ENCODE peak calls at places on chromosomes 2 and 18, in seven cellular contexts. J is neuronal stem cell, U is Peyer's patch, G is IMR-90, Q is ovary, N is body of pancreas, V is endothelial cell of umbilical vein. S is an unnamed sample.

GRCh38 chr2:137943948-137944347 is 20.3 kb upstream of the HNMT start:
- DNase-seq in Q (no peak), U (no peak), J (no peak), G (no peak), N (no peak), V (no peak), S (no peak)

GRCh38 chr18:13579874-13580273 is 146.5 kb downstream of the FAM210A start:
- DNase-seq in U (no peak), Q (no peak), V (no peak), G (no peak), J (no peak), N (no peak), S (no peak)

GRCh38 chr18:48060947-48061346 is 130.5 kb upstream of the SMAD2 start:
- DNase-seq in U (no peak), J (no peak), V (no peak), Q (no peak), N (no peak), G (no peak), S (no peak)

GRCh38 chr2:218961651-218962570 is 2.4 kb downstream of the CDK5R2 start:
- DNase-seq in U (no peak), N (no peak), Q (no peak), V (no peak), G (no peak), J (no peak), S (no peak)

GRCh38 chr2:8457620-8458255 is 224.1 kb upstream of the ID2 start:
- DNase-seq in U (peak; percentile 74), V (no peak), G (no peak), N (peak; percentile 53), Q (no peak), J (no peak), S (no peak)

GRCh38 chr18:57107141-57107832 is 39.6 kb upstream of the BOD1L2 start:
- DNase-seq in J (peak; percentile 48), Q (no peak), V (peak; percentile 48), N (no peak), U (no peak), G (peak; percentile 43), S (no peak)

GRCh38 chr2:119338826-119339561 is 27.6 kb downstream of the C2orf76 start:
- DNase-seq in J (no peak), G (no peak), V (no peak), N (no peak), Q (no peak), U (peak; percentile 83), S (no peak)

GRCh38 chr2:178859760-178860159 is 52.5 kb upstream of the TTN start:
- DNase-seq in Q (no peak), N (no peak), J (no peak), U (no peak), V (no peak), G (no peak), S (no peak)

GRCh38 chr2:226898925-226899324 is 63.1 kb downstream of the RHBDD1 start:
- DNase-seq in U (no peak), N (no peak), G (no peak), V (no peak), J (no peak), Q (no peak), S (no peak)

GRCh38 chr2:39772086-39772811 is 6.8 kb downstream of the THUMPD2 start:
- DNase-seq in V (peak; percentile 23), Q (no peak), U (no peak), N (no peak), G (peak; percentile 79), J (no peak), S (no peak)

GRCh38 chr18:70113511-70113910 is 92.0 kb downstream of the RTTN start:
- DNase-seq in G (no peak), U (no peak), V (no peak), J (no peak), N (no peak), Q (no peak), S (no peak)

GRCh38 chr2:157427003-157427921 is 16.6 kb downstream of the CYTIP start:
- DNase-seq in V (no peak), G (no peak), N (no peak), Q (no peak), U (no peak), J (no peak), S (no peak)

GRCh38 chr2:157426477-157426994 is 17.4 kb downstream of the CYTIP start:
- DNase-seq in N (no peak), J (no peak), V (no peak), G (no peak), Q (no peak), U (no peak), S (no peak)

GRCh38 chr2:157427922-157428303 is 16.0 kb downstream of the CYTIP start:
- DNase-seq in G (no peak), V (no peak), J (no peak), Q (no peak), N (no peak), U (no peak), S (no peak)

GRCh38 chr2:157430266-157430665 is 13.6 kb downstream of the CYTIP start:
- DNase-seq in N (no peak), G (no peak), U (no peak), J (no peak), Q (no peak), V (no peak), S (no peak)

DNA sequence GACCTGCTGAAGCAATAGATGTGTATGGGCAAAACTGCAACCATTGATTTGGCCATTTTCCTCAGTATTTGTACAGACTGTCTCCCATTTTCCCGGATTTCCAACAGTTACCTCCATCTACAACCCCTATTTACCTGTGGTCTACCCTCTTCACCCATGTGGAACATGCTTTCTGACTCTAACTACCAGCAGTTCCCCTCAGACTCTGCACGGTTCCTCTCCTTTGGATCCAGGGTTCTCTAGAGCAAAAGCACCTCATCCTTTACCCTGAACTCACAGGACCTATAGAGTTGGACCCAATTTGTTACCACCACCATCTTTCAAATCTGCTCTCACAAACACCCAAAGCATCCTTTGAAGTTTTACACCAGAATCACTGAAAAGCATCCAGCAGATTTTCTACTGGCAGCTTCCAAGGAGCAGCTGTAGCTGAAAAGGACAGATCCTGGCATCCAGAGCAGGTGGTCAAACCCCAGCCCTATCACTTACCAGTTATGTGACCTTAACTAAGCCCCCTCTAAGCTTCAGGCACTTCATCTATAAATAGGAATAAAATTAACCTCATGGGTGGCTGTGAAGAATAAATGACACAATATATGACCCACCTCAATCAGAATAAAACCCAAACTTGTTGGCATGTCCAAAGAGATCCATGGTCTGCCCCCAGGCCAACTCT is 15.3 kb downstream of the CYTIP start:
- DNase-seq in G (no peak), Q (no peak), U (no peak), J (no peak), N (no peak), V (no peak), S (no peak)
- H3K4me1 ChIP-seq in G (no peaks in the 10 kb centered on the region), Q (no peaks in the 10 kb centered on the region), U (no peaks in the 10 kb centered on the region), J (no peaks in the 10 kb centered on the region), N (peaks cover 10% of the 10 kb centered on the region), V (peaks cover 9% of the 10 kb centered on the region), S (no peaks in the 10 kb centered on the region)

GRCh38 chr2:236440110-236440881 is 129.3 kb upstream of the ACKR3 start:
- DNase-seq in N (no peak), J (no peak), Q (no peak), U (no peak), G (no peak), V (no peak), S (no peak)
- H3K4me1 ChIP-seq in N (no peaks in the 10 kb centered on the region), J (no peaks in the 10 kb centered on the region), Q (no peaks in the 10 kb centered on the region), U (no peaks in the 10 kb centered on the region), G (no peaks in the 10 kb centered on the region), V (no peaks in the 10 kb centered on the region), S (no peaks in the 10 kb centered on the region)

GRCh38 chr2:230687498-230687897 is 25.1 kb upstream of the CAB39 start:
- DNase-seq in G (peak; percentile 72), N (no peak), V (no peak), J (no peak), Q (no peak), U (peak; percentile 74), S (no peak)

GRCh38 chr2:230692760-230693159 is 19.9 kb upstream of the CAB39 start:
- DNase-seq in V (no peak), Q (no peak), J (no peak), U (no peak), G (peak; percentile 73), N (no peak), S (no peak)

GRCh38 chr2:230693411-230693810 is 19.2 kb upstream of the CAB39 start:
- DNase-seq in V (no peak), N (no peak), Q (no peak), J (no peak), U (no peak), G (no peak), S (no peak)

GRCh38 chr2:230691005-230691647 is 21.5 kb upstream of the CAB39 start:
- DNase-seq in N (no peak), V (no peak), J (no peak), Q (no peak), U (no peak), G (peak; percentile 76), S (no peak)

GRCh38 chr2:230690439-230690838 is 22.2 kb upstream of the CAB39 start:
- DNase-seq in G (peak; percentile 43), J (no peak), Q (peak; percentile 83), V (no peak), U (no peak), N (no peak), S (no peak)
- H3K4me1 ChIP-seq in G (peaks cover 6% of the 10 kb centered on the region), J (peaks cover 5% of the 10 kb centered on the region), Q (no peaks in the 10 kb centered on the region), V (no peaks in the 10 kb centered on the region), U (no peaks in the 10 kb centered on the region), N (no peaks in the 10 kb centered on the region), S (no peaks in the 10 kb centered on the region)

GRCh38 chr2:99662761-99663341 is 173.0 kb upstream of the REV1 start:
- DNase-seq in J (no peak), V (no peak), G (peak; percentile 97), Q (no peak), U (no peak), N (peak; percentile 18), S (peak; percentile 65)

GRCh38 chr2:99657691-99658258 is 168.0 kb upstream of the REV1 start:
- DNase-seq in G (no peak), J (no peak), Q (no peak), V (no peak), U (no peak), N (no peak), S (no peak)

GRCh38 chr2:99659874-99660273 is 170.1 kb upstream of the REV1 start:
- DNase-seq in G (peak; percentile 48), V (no peak), U (no peak), N (no peak), Q (no peak), J (no peak), S (no peak)

GRCh38 chr2:99663641-99664040 is 173.8 kb upstream of the REV1 start:
- DNase-seq in G (no peak), U (no peak), Q (no peak), N (no peak), V (no peak), J (no peak), S (no peak)

DNA sequence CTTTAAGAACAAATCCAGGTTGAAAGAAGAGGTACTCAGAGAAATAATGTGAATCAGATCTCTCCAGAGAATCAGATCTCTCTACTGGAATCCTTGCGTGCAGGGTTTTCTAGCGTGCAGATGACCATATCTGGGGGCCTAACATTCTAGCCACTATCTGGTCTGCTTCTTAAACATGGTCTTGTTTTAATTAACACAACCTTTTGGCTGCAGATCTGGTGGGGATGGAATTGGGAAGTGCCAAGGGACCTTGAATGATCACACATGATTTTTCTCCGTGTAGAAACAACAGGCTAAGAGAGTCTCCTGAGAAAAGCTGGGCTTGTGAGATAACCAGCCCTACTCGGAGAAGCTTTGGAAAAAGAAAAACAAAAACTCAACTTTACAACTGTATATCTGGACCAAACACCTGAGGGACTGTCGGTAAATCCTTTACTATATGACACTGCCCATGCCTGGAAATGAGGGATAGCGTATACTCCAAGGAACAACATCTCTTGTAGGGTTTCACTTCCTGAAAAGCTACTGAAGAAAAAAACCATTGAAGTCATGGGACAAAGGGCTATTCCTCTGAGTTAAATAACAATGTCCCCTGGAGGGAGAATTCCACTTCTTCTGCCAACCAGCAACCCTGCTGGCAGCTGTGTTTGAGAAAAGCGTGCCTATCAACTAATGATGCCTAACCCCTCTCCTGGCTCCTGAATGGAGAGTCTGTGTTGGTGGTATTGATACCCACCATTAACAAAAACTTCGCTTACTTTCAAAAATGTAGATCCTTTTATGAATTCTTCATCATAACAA is 171.0 kb upstream of the REV1 start:
- DNase-seq in N (no peak), Q (no peak), V (no peak), G (no peak), J (no peak), U (no peak), S (no peak)
- H3K4me1 ChIP-seq in N (peaks cover 5% of the 10 kb centered on the region), Q (peaks cover 17% of the 10 kb centered on the region), V (no peaks in the 10 kb centered on the region), G (peaks cover 5% of the 10 kb centered on the region), J (peaks cover 8% of the 10 kb centered on the region), U (no peaks in the 10 kb centered on the region), S (peaks cover 11% of the 10 kb centered on the region)